ENCODE peak calls at places on chromosomes 6 and 20, in six cellular contexts. One of them, this sample, is unnamed.

GRCh38 chr20:19995220-19995863 is 21.8 kb upstream of the NAA20 start:
- DNase-seq in HepG2: peak; percentile 63
- DNase-seq in A549: peak; percentile 61
- DNase-seq in K562: peak; percentile 37
- DNase-seq in endothelial cell of umbilical vein: peak; percentile 65
- DNase-seq in GM12878: no peak
- DNase-seq in this sample: peak; percentile 73

GRCh38 chr20:20665200-20665599 is 47.2 kb downstream of the RALGAPA2 start:
- DNase-seq in HepG2: no peak
- DNase-seq in A549: no peak
- DNase-seq in K562: no peak
- DNase-seq in endothelial cell of umbilical vein: peak; percentile 63
- DNase-seq in GM12878: no peak
- DNase-seq in this sample: no peak

GRCh38 chr20:21174425-21175239 is 48.8 kb downstream of the KIZ start:
- DNase-seq in HepG2: peak; percentile 45
- DNase-seq in A549: no peak
- DNase-seq in K562: no peak
- DNase-seq in endothelial cell of umbilical vein: no peak
- DNase-seq in GM12878: no peak
- DNase-seq in this sample: no peak

GRCh38 chr6:34358389-34358906 is 34.0 kb downstream of the NUDT3 start:
- DNase-seq in HepG2: no peak
- DNase-seq in A549: no peak
- DNase-seq in K562: no peak
- DNase-seq in endothelial cell of umbilical vein: peak; percentile 50
- DNase-seq in GM12878: no peak
- DNase-seq in this sample: no peak

GRCh38 chr6:136290406-136291010 is 862 bp upstream of the BCLAF1 start:
- DNase-seq in HepG2: peak; percentile 80
- DNase-seq in A549: peak; percentile 72
- DNase-seq in K562: peak; percentile 46
- DNase-seq in endothelial cell of umbilical vein: peak; percentile 89
- DNase-seq in GM12878: peak; percentile 44
- DNase-seq in this sample: peak; percentile 92

GRCh38 chr20:4247898-4248858 is 232.8 kb upstream of the RNF24 start:
- DNase-seq in HepG2: no peak
- DNase-seq in A549: no peak
- DNase-seq in K562: no peak
- DNase-seq in endothelial cell of umbilical vein: no peak
- DNase-seq in GM12878: no peak
- DNase-seq in this sample: no peak

GRCh38 chr20:56628873-56629463 is at the start of gene TFAP2C:
- DNase-seq in HepG2: no peak
- DNase-seq in A549: peak; percentile 84
- DNase-seq in K562: peak; percentile 90
- DNase-seq in endothelial cell of umbilical vein: no peak
- DNase-seq in GM12878: no peak
- DNase-seq in this sample: peak; percentile 88

GRCh38 chr6:121780325-121781313 is 345.2 kb downstream of the GJA1 start:
- DNase-seq in HepG2: no peak
- DNase-seq in A549: peak; percentile 43
- DNase-seq in K562: no peak
- DNase-seq in endothelial cell of umbilical vein: no peak
- DNase-seq in GM12878: no peak
- DNase-seq in this sample: peak; percentile 47

GRCh38 chr6:19866900-19867627 is 29.9 kb downstream of the ID4 start:
- DNase-seq in HepG2: peak; percentile 18
- DNase-seq in A549: no peak
- DNase-seq in K562: no peak
- DNase-seq in endothelial cell of umbilical vein: no peak
- DNase-seq in GM12878: no peak
- DNase-seq in this sample: no peak

GRCh38 chr6:169528755-169529154 is 173.1 kb downstream of the WDR27 start:
- DNase-seq in HepG2: no peak
- DNase-seq in A549: no peak
- DNase-seq in K562: no peak
- DNase-seq in endothelial cell of umbilical vein: no peak
- DNase-seq in GM12878: no peak
- DNase-seq in this sample: no peak

GRCh38 chr6:54173084-54173483 is 61.8 kb downstream of the MLIP start:
- DNase-seq in HepG2: no peak
- DNase-seq in A549: no peak
- DNase-seq in K562: no peak
- DNase-seq in endothelial cell of umbilical vein: peak; percentile 8
- DNase-seq in GM12878: no peak
- DNase-seq in this sample: no peak

DNA sequence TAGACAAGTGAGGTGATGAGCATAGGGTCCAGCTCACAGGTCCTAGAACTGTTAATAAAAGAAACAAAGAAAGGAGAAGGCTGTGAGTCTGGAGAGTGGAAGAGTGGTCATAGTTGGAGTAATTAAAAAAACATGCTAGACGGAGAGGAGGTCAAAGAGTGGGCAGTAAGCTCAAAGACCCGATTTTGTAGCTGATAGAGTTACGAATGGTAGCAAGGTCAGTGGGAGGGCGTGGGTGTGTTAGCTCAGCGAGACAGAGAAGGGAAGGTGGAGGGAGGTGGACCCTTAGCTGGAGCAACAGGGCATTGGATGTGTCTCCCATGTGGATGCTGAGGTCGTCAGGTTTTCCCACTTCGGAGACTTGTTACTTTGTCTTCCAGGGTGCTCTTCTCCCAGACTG is 431.7 kb downstream of the CDH26 start:
- DNase-seq in HepG2: no peak
- DNase-seq in A549: no peak
- DNase-seq in K562: no peak
- DNase-seq in endothelial cell of umbilical vein: no peak
- DNase-seq in GM12878: no peak
- DNase-seq in this sample: no peak
- TF ChIP-seq MYC in HepG2: no peak
- TF ChIP-seq MYC in A549: no peak
- TF ChIP-seq MYC in K562: no peak
- TF ChIP-seq MYC in endothelial cell of umbilical vein: no peak
- TF ChIP-seq MYC in GM12878: no peak
- TF ChIP-seq MYC in this sample: no peak

GRCh38 chr6:98847767-98848538 is 13.6 kb downstream of the POU3F2 start:
- DNase-seq in HepG2: no peak
- DNase-seq in A549: no peak
- DNase-seq in K562: no peak
- DNase-seq in endothelial cell of umbilical vein: no peak
- DNase-seq in GM12878: no peak
- DNase-seq in this sample: no peak
- TF ChIP-seq CTCF in HepG2: no peak
- TF ChIP-seq CTCF in A549: no peak
- TF ChIP-seq CTCF in K562: no peak
- TF ChIP-seq CTCF in endothelial cell of umbilical vein: no peak
- TF ChIP-seq CTCF in GM12878: no peak
- TF ChIP-seq CTCF in this sample: no peak

GRCh38 chr20:58598271-58599015 is 52.6 kb upstream of the STX16 start:
- DNase-seq in HepG2: no peak
- DNase-seq in A549: no peak
- DNase-seq in K562: no peak
- DNase-seq in endothelial cell of umbilical vein: no peak
- DNase-seq in GM12878: no peak
- DNase-seq in this sample: no peak
- TF ChIP-seq MYC in HepG2: no peak
- TF ChIP-seq MYC in A549: no peak
- TF ChIP-seq MYC in K562: no peak
- TF ChIP-seq MYC in endothelial cell of umbilical vein: no peak
- TF ChIP-seq MYC in GM12878: no peak
- TF ChIP-seq MYC in this sample: no peak

DNA sequence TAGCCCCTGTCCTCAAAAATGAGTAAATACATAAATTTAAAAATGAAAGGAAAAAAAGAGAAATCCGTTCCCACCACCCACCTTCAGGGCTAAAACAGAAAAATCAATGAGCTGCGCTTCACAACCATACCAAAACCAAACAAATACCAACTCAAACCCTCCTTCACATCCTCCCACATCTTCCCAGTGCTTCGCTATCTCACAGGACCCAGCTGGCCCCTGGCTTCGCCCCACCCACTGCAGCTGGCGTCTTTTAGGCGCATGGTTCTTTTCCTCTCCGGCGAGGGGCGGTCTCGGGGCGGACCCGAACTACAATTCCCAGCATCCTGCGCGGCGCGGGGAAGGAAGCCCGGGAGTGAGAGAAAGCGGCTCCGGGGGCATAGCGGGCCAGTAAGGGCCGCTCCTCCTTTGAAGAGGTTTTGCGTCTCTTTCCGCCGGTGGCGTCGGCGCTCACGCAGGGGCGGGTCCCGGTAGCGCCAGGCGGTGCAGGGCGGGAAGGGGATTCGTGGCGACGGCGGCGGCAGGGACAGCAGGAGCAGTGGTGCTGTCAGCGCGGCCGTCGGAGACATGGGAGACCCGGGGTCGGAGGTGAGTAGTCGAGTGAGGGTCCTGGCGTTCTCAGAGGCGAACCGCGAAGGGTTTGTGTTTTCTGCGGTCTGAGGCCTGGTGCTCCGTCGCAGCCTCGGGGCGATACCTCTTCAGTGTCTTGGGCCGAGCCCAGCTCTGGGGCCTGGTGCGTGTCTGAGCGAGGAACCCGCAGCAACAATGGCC is at the start of gene ZNF451:
- DNase-seq in HepG2: peak; percentile 97
- DNase-seq in A549: peak; percentile 93
- DNase-seq in K562: peak; percentile 95
- DNase-seq in endothelial cell of umbilical vein: peak; percentile 99
- DNase-seq in GM12878: peak; percentile 80
- DNase-seq in this sample: peak; percentile 99
- TF ChIP-seq CTCF in HepG2: peak; percentile 41
- TF ChIP-seq CTCF in A549: no peak
- TF ChIP-seq CTCF in K562: no peak
- TF ChIP-seq CTCF in endothelial cell of umbilical vein: no peak
- TF ChIP-seq CTCF in GM12878: no peak
- TF ChIP-seq CTCF in this sample: no peak

GRCh38 chr6:95577317-95578105 is at the start of gene MANEA:
- DNase-seq in HepG2: peak; percentile 61
- DNase-seq in A549: peak; percentile 79
- DNase-seq in K562: peak; percentile 90
- DNase-seq in endothelial cell of umbilical vein: peak; percentile 84
- DNase-seq in GM12878: peak; percentile 46
- DNase-seq in this sample: peak; percentile 92

GRCh38 chr6:95576218-95576617 is 1.1 kb upstream of the MANEA start:
- DNase-seq in HepG2: no peak
- DNase-seq in A549: no peak
- DNase-seq in K562: no peak
- DNase-seq in endothelial cell of umbilical vein: no peak
- DNase-seq in GM12878: no peak
- DNase-seq in this sample: peak; percentile 13

GRCh38 chr6:95576621-95577316 is 566 bp upstream of the MANEA start:
- DNase-seq in HepG2: no peak
- DNase-seq in A549: no peak
- DNase-seq in K562: no peak
- DNase-seq in endothelial cell of umbilical vein: peak; percentile 62
- DNase-seq in GM12878: no peak
- DNase-seq in this sample: peak; percentile 44

GRCh38 chr6:95572098-95572497 is 5.2 kb upstream of the MANEA start:
- DNase-seq in HepG2: no peak
- DNase-seq in A549: no peak
- DNase-seq in K562: no peak
- DNase-seq in endothelial cell of umbilical vein: peak; percentile 11
- DNase-seq in GM12878: no peak
- DNase-seq in this sample: peak; percentile 63

GRCh38 chr6:95574811-95575210 is 2.5 kb upstream of the MANEA start:
- DNase-seq in HepG2: peak; percentile 47
- DNase-seq in A549: no peak
- DNase-seq in K562: no peak
- DNase-seq in endothelial cell of umbilical vein: no peak
- DNase-seq in GM12878: no peak
- DNase-seq in this sample: peak; percentile 64
- TF ChIP-seq MYC in HepG2: no peak
- TF ChIP-seq MYC in A549: no peak
- TF ChIP-seq MYC in K562: no peak
- TF ChIP-seq MYC in endothelial cell of umbilical vein: no peak
- TF ChIP-seq MYC in GM12878: no peak
- TF ChIP-seq MYC in this sample: no peak

GRCh38 chr6:42088101-42088591 is 37.8 kb downstream of the TAF8 start:
- DNase-seq in HepG2: no peak
- DNase-seq in A549: peak; percentile 66
- DNase-seq in K562: no peak
- DNase-seq in endothelial cell of umbilical vein: no peak
- DNase-seq in GM12878: no peak
- DNase-seq in this sample: no peak

GRCh38 chr6:42084889-42085288 is 34.6 kb downstream of the TAF8 start:
- DNase-seq in HepG2: no peak
- DNase-seq in A549: peak; percentile 23
- DNase-seq in K562: no peak
- DNase-seq in endothelial cell of umbilical vein: no peak
- DNase-seq in GM12878: no peak
- DNase-seq in this sample: no peak

GRCh38 chr6:42083530-42083929 is 33.2 kb downstream of the TAF8 start:
- DNase-seq in HepG2: no peak
- DNase-seq in A549: no peak
- DNase-seq in K562: no peak
- DNase-seq in endothelial cell of umbilical vein: no peak
- DNase-seq in GM12878: no peak
- DNase-seq in this sample: no peak

GRCh38 chr6:42086665-42087050 is 36.3 kb downstream of the TAF8 start:
- DNase-seq in HepG2: no peak
- DNase-seq in A549: no peak
- DNase-seq in K562: no peak
- DNase-seq in endothelial cell of umbilical vein: no peak
- DNase-seq in GM12878: no peak
- DNase-seq in this sample: no peak

DNA sequence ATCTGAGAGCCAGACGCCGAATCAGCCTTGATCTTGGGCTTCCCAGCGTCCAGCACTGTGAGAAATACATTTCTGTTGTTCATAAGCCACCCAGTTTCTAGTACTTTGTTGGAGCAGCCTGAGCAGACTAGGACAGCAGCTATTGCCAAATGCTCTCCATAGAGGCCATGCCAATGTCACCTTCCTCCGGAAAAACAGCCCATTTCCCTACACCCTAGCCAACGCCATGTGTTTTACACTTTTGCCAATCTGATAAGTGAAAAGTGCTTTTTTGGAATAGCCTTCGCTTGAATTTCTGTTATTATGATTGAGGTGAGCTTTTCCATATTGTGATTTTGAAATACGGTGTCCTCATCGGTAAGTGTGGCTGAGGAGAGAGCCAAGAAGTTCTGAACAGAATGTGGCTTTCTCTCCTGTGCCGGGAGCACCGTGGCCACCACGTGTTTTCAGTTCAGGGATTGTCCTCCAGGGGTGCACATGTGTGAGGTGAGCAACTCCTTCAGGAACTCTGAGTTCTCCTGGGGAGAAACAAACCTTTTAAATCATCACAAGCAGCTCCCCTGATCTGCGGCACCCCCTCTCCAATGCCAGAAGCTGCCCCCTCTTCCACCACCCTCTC is 35.8 kb downstream of the TAF8 start:
- DNase-seq in HepG2: no peak
- DNase-seq in A549: peak; percentile 25
- DNase-seq in K562: peak; percentile 63
- DNase-seq in endothelial cell of umbilical vein: peak; percentile 73
- DNase-seq in GM12878: no peak
- DNase-seq in this sample: no peak
- TF ChIP-seq CTCF in HepG2: no peak
- TF ChIP-seq CTCF in A549: no peak
- TF ChIP-seq CTCF in K562: peak; percentile 42
- TF ChIP-seq CTCF in endothelial cell of umbilical vein: peak; percentile 51
- TF ChIP-seq CTCF in GM12878: no peak
- TF ChIP-seq CTCF in this sample: peak; percentile 14

GRCh38 chr6:26743157-26743821 is 83.7 kb upstream of the ZNF322 start:
- DNase-seq in HepG2: no peak
- DNase-seq in A549: peak; percentile 83
- DNase-seq in K562: peak; percentile 66
- DNase-seq in endothelial cell of umbilical vein: peak; percentile 13
- DNase-seq in GM12878: no peak
- DNase-seq in this sample: peak; percentile 0
- TF ChIP-seq MYC in HepG2: no peak
- TF ChIP-seq MYC in A549: no peak
- TF ChIP-seq MYC in K562: no peak
- TF ChIP-seq MYC in endothelial cell of umbilical vein: no peak
- TF ChIP-seq MYC in GM12878: no peak
- TF ChIP-seq MYC in this sample: no peak

GRCh38 chr6:118968416-118968815 is 33.5 kb upstream of the MCM9 start:
- DNase-seq in HepG2: peak; percentile 26
- DNase-seq in A549: peak; percentile 20
- DNase-seq in K562: no peak
- DNase-seq in endothelial cell of umbilical vein: peak; percentile 44
- DNase-seq in GM12878: no peak
- DNase-seq in this sample: peak; percentile 26
- TF ChIP-seq CTCF in HepG2: peak; percentile 54
- TF ChIP-seq CTCF in A549: peak; percentile 37
- TF ChIP-seq CTCF in K562: peak; percentile 32
- TF ChIP-seq CTCF in endothelial cell of umbilical vein: peak; percentile 28
- TF ChIP-seq CTCF in GM12878: no peak
- TF ChIP-seq CTCF in this sample: no peak

This sample was measured in NB4.